ENCODE peak calls at places on chromosomes 1 and 21, in five cellular contexts. One of them, this sample, is unnamed.

GRCh38 chr1:162552684-162553252 is 8.8 kb upstream of the UAP1 start:
- DNase-seq in mesenchymal stem cell: no peak
- DNase-seq in PC-9: peak; percentile 40
- DNase-seq in brain microvascular endothelial cell: no peak
- DNase-seq in activated CD4-positive, alpha-beta T cell treated with anti-CD3 and anti-CD28 coated beads for 24 hours: no peak
- DNase-seq in this sample: no peak

GRCh38 chr1:61202854-61203603 is 120.7 kb downstream of the NFIA start:
- DNase-seq in brain microvascular endothelial cell: no peak
- DNase-seq in PC-9: no peak
- DNase-seq in mesenchymal stem cell: no peak
- DNase-seq in activated CD4-positive, alpha-beta T cell treated with anti-CD3 and anti-CD28 coated beads for 24 hours: no peak
- DNase-seq in this sample: peak; percentile 56

GRCh38 chr21:17900281-17900989 is 81.3 kb upstream of the C21orf91 start:
- DNase-seq in mesenchymal stem cell: no peak
- DNase-seq in brain microvascular endothelial cell: no peak
- DNase-seq in PC-9: no peak
- DNase-seq in activated CD4-positive, alpha-beta T cell treated with anti-CD3 and anti-CD28 coated beads for 24 hours: peak; percentile 1
- DNase-seq in this sample: no peak

GRCh38 chr21:26280715-26281310 is 110.2 kb upstream of the APP start:
- DNase-seq in PC-9: no peak
- DNase-seq in activated CD4-positive, alpha-beta T cell treated with anti-CD3 and anti-CD28 coated beads for 24 hours: no peak
- DNase-seq in mesenchymal stem cell: peak; percentile 1
- DNase-seq in brain microvascular endothelial cell: no peak
- DNase-seq in this sample: no peak

GRCh38 chr1:232380556-232380955 is 249.4 kb downstream of the SIPA1L2 start:
- DNase-seq in activated CD4-positive, alpha-beta T cell treated with anti-CD3 and anti-CD28 coated beads for 24 hours: no peak
- DNase-seq in mesenchymal stem cell: no peak
- DNase-seq in PC-9: no peak
- DNase-seq in brain microvascular endothelial cell: no peak
- DNase-seq in this sample: no peak

GRCh38 chr1:110155878-110156522 is 5.7 kb downstream of the SLC6A17 start:
- DNase-seq in PC-9: peak; percentile 38
- DNase-seq in activated CD4-positive, alpha-beta T cell treated with anti-CD3 and anti-CD28 coated beads for 24 hours: peak; percentile 28
- DNase-seq in brain microvascular endothelial cell: peak; percentile 64
- DNase-seq in mesenchymal stem cell: peak; percentile 56
- DNase-seq in this sample: peak; percentile 57

GRCh38 chr1:22689505-22689904 is 21.1 kb upstream of the EPHB2 start:
- DNase-seq in activated CD4-positive, alpha-beta T cell treated with anti-CD3 and anti-CD28 coated beads for 24 hours: no peak
- DNase-seq in brain microvascular endothelial cell: peak; percentile 53
- DNase-seq in mesenchymal stem cell: peak; percentile 96
- DNase-seq in PC-9: peak; percentile 84
- DNase-seq in this sample: peak; percentile 89

GRCh38 chr1:185896863-185897262 is 162.7 kb downstream of the HMCN1 start:
- DNase-seq in brain microvascular endothelial cell: no peak
- DNase-seq in activated CD4-positive, alpha-beta T cell treated with anti-CD3 and anti-CD28 coated beads for 24 hours: no peak
- DNase-seq in mesenchymal stem cell: peak; percentile 15
- DNase-seq in PC-9: no peak
- DNase-seq in this sample: no peak

GRCh38 chr21:41390043-41390639 is 28.3 kb downstream of the MX2 start:
- DNase-seq in mesenchymal stem cell: no peak
- DNase-seq in PC-9: no peak
- DNase-seq in activated CD4-positive, alpha-beta T cell treated with anti-CD3 and anti-CD28 coated beads for 24 hours: no peak
- DNase-seq in brain microvascular endothelial cell: no peak
- DNase-seq in this sample: no peak

GRCh38 chr1:27258598-27258997 is 24.2 kb downstream of the WDTC1 start:
- DNase-seq in mesenchymal stem cell: no peak
- DNase-seq in PC-9: no peak
- DNase-seq in activated CD4-positive, alpha-beta T cell treated with anti-CD3 and anti-CD28 coated beads for 24 hours: no peak
- DNase-seq in brain microvascular endothelial cell: no peak
- DNase-seq in this sample: no peak

GRCh38 chr1:76998582-76999189 is 131.4 kb downstream of the ST6GALNAC5 start:
- DNase-seq in brain microvascular endothelial cell: peak; percentile 26
- DNase-seq in mesenchymal stem cell: peak; percentile 2
- DNase-seq in PC-9: no peak
- DNase-seq in activated CD4-positive, alpha-beta T cell treated with anti-CD3 and anti-CD28 coated beads for 24 hours: no peak
- DNase-seq in this sample: peak; percentile 84

GRCh38 chr1:168792142-168792541 is 63.1 kb upstream of the DPT start:
- DNase-seq in PC-9: no peak
- DNase-seq in mesenchymal stem cell: no peak
- DNase-seq in activated CD4-positive, alpha-beta T cell treated with anti-CD3 and anti-CD28 coated beads for 24 hours: no peak
- DNase-seq in brain microvascular endothelial cell: no peak
- DNase-seq in this sample: no peak

GRCh38 chr1:169201084-169201619 is 94.7 kb downstream of the ATP1B1 start:
- DNase-seq in brain microvascular endothelial cell: no peak
- DNase-seq in PC-9: no peak
- DNase-seq in mesenchymal stem cell: peak; percentile 50
- DNase-seq in activated CD4-positive, alpha-beta T cell treated with anti-CD3 and anti-CD28 coated beads for 24 hours: no peak
- DNase-seq in this sample: peak; percentile 66

GRCh38 chr1:89844860-89845259 is 24.0 kb downstream of the LRRC8D start:
- DNase-seq in mesenchymal stem cell: no peak
- DNase-seq in PC-9: no peak
- DNase-seq in brain microvascular endothelial cell: no peak
- DNase-seq in activated CD4-positive, alpha-beta T cell treated with anti-CD3 and anti-CD28 coated beads for 24 hours: no peak
- DNase-seq in this sample: no peak

GRCh38 chr1:12167493-12168429 is 970 bp downstream of the TNFRSF1B start:
- DNase-seq in PC-9: no peak
- DNase-seq in activated CD4-positive, alpha-beta T cell treated with anti-CD3 and anti-CD28 coated beads for 24 hours: no peak
- DNase-seq in brain microvascular endothelial cell: no peak
- DNase-seq in mesenchymal stem cell: peak; percentile 32
- DNase-seq in this sample: no peak

GRCh38 chr1:37651803-37652202 is 17.1 kb upstream of the RSPO1 start:
- DNase-seq in brain microvascular endothelial cell: no peak
- DNase-seq in PC-9: no peak
- DNase-seq in activated CD4-positive, alpha-beta T cell treated with anti-CD3 and anti-CD28 coated beads for 24 hours: no peak
- DNase-seq in mesenchymal stem cell: no peak
- DNase-seq in this sample: no peak

GRCh38 chr1:918353-918752 is 5.4 kb upstream of the SAMD11 start:
- DNase-seq in PC-9: no peak
- DNase-seq in brain microvascular endothelial cell: no peak
- DNase-seq in mesenchymal stem cell: no peak
- DNase-seq in activated CD4-positive, alpha-beta T cell treated with anti-CD3 and anti-CD28 coated beads for 24 hours: no peak
- DNase-seq in this sample: no peak

GRCh38 chr1:25580933-25581332 is 35.7 kb upstream of the MAN1C1 start:
- DNase-seq in activated CD4-positive, alpha-beta T cell treated with anti-CD3 and anti-CD28 coated beads for 24 hours: no peak
- DNase-seq in brain microvascular endothelial cell: no peak
- DNase-seq in mesenchymal stem cell: no peak
- DNase-seq in PC-9: no peak
- DNase-seq in this sample: no peak

GRCh38 chr1:14095001-14095400 is 395.0 kb downstream of the PRDM2 start:
- DNase-seq in mesenchymal stem cell: no peak
- DNase-seq in PC-9: no peak
- DNase-seq in brain microvascular endothelial cell: no peak
- DNase-seq in activated CD4-positive, alpha-beta T cell treated with anti-CD3 and anti-CD28 coated beads for 24 hours: no peak
- DNase-seq in this sample: no peak

GRCh38 chr21:35909456-35910178 is 150.7 kb downstream of the SETD4 start:
- DNase-seq in activated CD4-positive, alpha-beta T cell treated with anti-CD3 and anti-CD28 coated beads for 24 hours: no peak
- DNase-seq in brain microvascular endothelial cell: no peak
- DNase-seq in PC-9: no peak
- DNase-seq in mesenchymal stem cell: no peak
- DNase-seq in this sample: no peak

GRCh38 chr21:42117229-42118048 is 46.3 kb downstream of the UMODL1 start:
- DNase-seq in mesenchymal stem cell: peak; percentile 86
- DNase-seq in PC-9: peak; percentile 69
- DNase-seq in brain microvascular endothelial cell: peak; percentile 79
- DNase-seq in activated CD4-positive, alpha-beta T cell treated with anti-CD3 and anti-CD28 coated beads for 24 hours: peak; percentile 74
- DNase-seq in this sample: peak; percentile 62

GRCh38 chr1:212466913-212467650 is 34.4 kb downstream of the NENF start:
- DNase-seq in PC-9: peak; percentile 75
- DNase-seq in activated CD4-positive, alpha-beta T cell treated with anti-CD3 and anti-CD28 coated beads for 24 hours: no peak
- DNase-seq in mesenchymal stem cell: no peak
- DNase-seq in brain microvascular endothelial cell: no peak
- DNase-seq in this sample: peak; percentile 27

GRCh38 chr1:226991920-226992319 is 51.8 kb downstream of the COQ8A start:
- DNase-seq in brain microvascular endothelial cell: no peak
- DNase-seq in mesenchymal stem cell: no peak
- DNase-seq in PC-9: no peak
- DNase-seq in activated CD4-positive, alpha-beta T cell treated with anti-CD3 and anti-CD28 coated beads for 24 hours: no peak
- DNase-seq in this sample: no peak